ENCODE peak calls at places on chromosome 13, in four cellular contexts. F, G, V and I are unnamed samples.

GRCh38 chr13:65292488-65292901 is 1937.6 kb downstream of the PCDH9 start:
- DNase-seq in F (no peak), G (peak; percentile 46), V (peak; percentile 25), I (peak; percentile 13)

GRCh38 chr13:74210693-74211393 is 76.6 kb upstream of the KLF12 start:
- DNase-seq in F (no peak), G (peak; percentile 25), V (peak; percentile 61), I (no peak)

GRCh38 chr13:38718374-38718773 is 31.5 kb downstream of the FREM2 start:
- DNase-seq in F (no peak), G (no peak), V (no peak), I (no peak)

GRCh38 chr13:110336681-110337080 is 29.6 kb downstream of the COL4A2 start:
- DNase-seq in F (no peak), G (no peak), V (no peak), I (no peak)

GRCh38 chr13:80297094-80297493 is 43.8 kb downstream of the SPRY2 start:
- DNase-seq in F (no peak), G (no peak), V (no peak), I (peak; percentile 79)

GRCh38 chr13:98476538-98476966 is 100.4 kb downstream of the STK24 start:
- DNase-seq in F (peak; percentile 86), G (no peak), V (peak; percentile 82), I (peak; percentile 45)

GRCh38 chr13:75870397-75870801 is 234.3 kb downstream of the LMO7 start:
- DNase-seq in F (peak; percentile 58), G (peak; percentile 46), V (peak; percentile 56), I (peak; percentile 60)

GRCh38 chr13:20182231-20182846 is 10.4 kb downstream of the GJB2 start:
- DNase-seq in F (peak; percentile 53), G (peak; percentile 84), V (peak; percentile 86), I (peak; percentile 79)

GRCh38 chr13:77429320-77430142 is 102.6 kb upstream of the MYCBP2 start:
- DNase-seq in F (peak; percentile 44), G (no peak), V (peak; percentile 81), I (no peak)

GRCh38 chr13:114155923-114156883 is 22.9 kb upstream of the CFAP97D2 start:
- DNase-seq in F (no peak), G (no peak), V (no peak), I (no peak)

GRCh38 chr13:20492641-20493040 is 33.0 kb downstream of the CRYL1 start:
- DNase-seq in F (no peak), G (no peak), V (peak; percentile 73), I (peak; percentile 62)

GRCh38 chr13:76723551-76724232 is 162.5 kb downstream of the KCTD12 start:
- DNase-seq in F (no peak), G (no peak), V (peak; percentile 10), I (peak; percentile 47)

GRCh38 chr13:44293354-44293753 is 80.3 kb upstream of the SERP2 start:
- DNase-seq in F (no peak), G (no peak), V (no peak), I (no peak)

GRCh38 chr13:87042946-87043345 is 628.2 kb upstream of the SLITRK5 start:
- DNase-seq in F (no peak), G (no peak), V (peak; percentile 71), I (no peak)

GRCh38 chr13:19596960-19597361 is 35.6 kb upstream of the TPTE2 start:
- DNase-seq in F (no peak), G (no peak), V (peak; percentile 91), I (no peak)

GRCh38 chr13:40406405-40407138 is 259.9 kb downstream of the FOXO1 start:
- DNase-seq in F (no peak), G (no peak), V (peak; percentile 79), I (no peak)

GRCh38 chr13:51923983-51924539 is 62.3 kb downstream of the CCDC70 start:
- DNase-seq in F (no peak), G (peak; percentile 40), V (peak; percentile 41), I (peak; percentile 75)

GRCh38 chr13:23806874-23807522 is 82.2 kb downstream of the MIPEP start:
- DNase-seq in F (no peak), G (no peak), V (no peak), I (no peak)

GRCh38 chr13:60696602-60697001 is 299.6 kb downstream of the TDRD3 start:
- DNase-seq in F (no peak), G (no peak), V (no peak), I (peak; percentile 18)

GRCh38 chr13:97018029-97018819 is 23.9 kb upstream of the OXGR1 start:
- DNase-seq in F (peak; percentile 66), G (peak; percentile 41), V (peak; percentile 72), I (peak; percentile 75)

GRCh38 chr13:104586010-104586746 is 1520.0 kb upstream of the SLC10A2 start:
- DNase-seq in F (no peak), G (no peak), V (peak; percentile 73), I (peak; percentile 6)

GRCh38 chr13:110499621-110500281 is 61.8 kb downstream of the RAB20 start:
- DNase-seq in F (no peak), G (no peak), V (peak; percentile 80), I (no peak)

GRCh38 chr13:24654741-24655140 is 25.5 kb upstream of the ATP12A start:
- DNase-seq in F (no peak), G (no peak), V (no peak), I (no peak)

GRCh38 chr13:98664047-98664446 is 87.1 kb upstream of the STK24 start:
- DNase-seq in F (no peak), G (no peak), V (peak; percentile 77), I (no peak)

GRCh38 chr13:45133396-45134118 is 13.2 kb downstream of the GTF2F2 start:
- DNase-seq in F (no peak), G (no peak), V (no peak), I (no peak)

GRCh38 chr13:69324109-69324886 is 783.3 kb upstream of the ATXN8OS start:
- DNase-seq in F (no peak), G (peak; percentile 12), V (peak; percentile 42), I (peak; percentile 32)

GRCh38 chr13:76792680-76793334 is 93.4 kb downstream of the KCTD12 start:
- DNase-seq in F (no peak), G (no peak), V (peak; percentile 43), I (no peak)

GRCh38 chr13:113211774-113212173 is 2.4 kb downstream of the CUL4A start:
- DNase-seq in F (no peak), G (no peak), V (peak; percentile 19), I (peak; percentile 78)

GRCh38 chr13:44350775-44351504 is 22.7 kb upstream of the SERP2 start:
- DNase-seq in F (no peak), G (peak; percentile 31), V (no peak), I (peak; percentile 11)

GRCh38 chr13:112619730-112620639 is 32.0 kb upstream of the TUBGCP3 start:
- DNase-seq in F (no peak), G (no peak), V (no peak), I (peak; percentile 85)

GRCh38 chr13:27359203-27359821 is 65.1 kb upstream of the GTF3A start:
- DNase-seq in F (peak; percentile 22), G (peak; percentile 78), V (peak; percentile 75), I (peak; percentile 84)

GRCh38 chr13:28620011-28620830 is 38.7 kb upstream of the POMP start:
- DNase-seq in F (no peak), G (no peak), V (no peak), I (no peak)

GRCh38 chr13:28622286-28622685 is 36.6 kb upstream of the POMP start:
- DNase-seq in F (no peak), G (no peak), V (no peak), I (no peak)

GRCh38 chr13:28613562-28613961 is 45.4 kb upstream of the POMP start:
- DNase-seq in F (no peak), G (no peak), V (no peak), I (no peak)

GRCh38 chr13:28621439-28621838 is 37.5 kb upstream of the POMP start:
- DNase-seq in F (no peak), G (no peak), V (no peak), I (no peak)

GRCh38 chr13:28618595-28618994 is 40.3 kb upstream of the POMP start:
- DNase-seq in F (no peak), G (peak; percentile 10), V (no peak), I (no peak)
- TF ChIP-seq EZH2phosphoT487 in F (no peak), G (no peak), V (no peak), I (no peak)

GRCh38 chr13:50636007-50636704 is 207.3 kb downstream of the DLEU7 start:
- DNase-seq in F (no peak), G (no peak), V (no peak), I (peak; percentile 93)
- TF ChIP-seq EZH2phosphoT487 in F (no peak), G (no peak), V (no peak), I (no peak)

DNA sequence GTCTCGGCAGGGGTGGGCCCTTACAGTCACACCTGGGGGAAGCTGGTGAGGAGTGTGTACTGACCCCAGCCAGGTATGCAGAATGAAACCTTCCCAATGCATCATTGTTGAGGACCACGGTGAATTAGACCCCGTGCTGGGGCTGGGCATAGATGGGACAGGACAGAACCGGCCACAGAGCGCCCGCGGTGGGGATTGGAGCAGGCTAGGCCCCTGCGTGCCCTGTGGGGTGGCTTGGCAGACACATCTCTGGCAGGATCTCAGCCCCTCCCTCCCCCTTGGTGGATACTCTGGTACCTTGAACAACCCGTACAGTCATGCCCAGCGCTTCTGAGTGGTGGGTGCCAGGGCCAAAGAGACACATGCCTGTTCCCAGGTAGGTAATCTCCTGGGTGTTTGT is 200.6 kb downstream of the TEX29 start:
- DNase-seq in F (no peak), G (no peak), V (no peak), I (no peak)
- TF ChIP-seq EZH2phosphoT487 in F (no peak), G (no peak), V (no peak), I (no peak)

DNA sequence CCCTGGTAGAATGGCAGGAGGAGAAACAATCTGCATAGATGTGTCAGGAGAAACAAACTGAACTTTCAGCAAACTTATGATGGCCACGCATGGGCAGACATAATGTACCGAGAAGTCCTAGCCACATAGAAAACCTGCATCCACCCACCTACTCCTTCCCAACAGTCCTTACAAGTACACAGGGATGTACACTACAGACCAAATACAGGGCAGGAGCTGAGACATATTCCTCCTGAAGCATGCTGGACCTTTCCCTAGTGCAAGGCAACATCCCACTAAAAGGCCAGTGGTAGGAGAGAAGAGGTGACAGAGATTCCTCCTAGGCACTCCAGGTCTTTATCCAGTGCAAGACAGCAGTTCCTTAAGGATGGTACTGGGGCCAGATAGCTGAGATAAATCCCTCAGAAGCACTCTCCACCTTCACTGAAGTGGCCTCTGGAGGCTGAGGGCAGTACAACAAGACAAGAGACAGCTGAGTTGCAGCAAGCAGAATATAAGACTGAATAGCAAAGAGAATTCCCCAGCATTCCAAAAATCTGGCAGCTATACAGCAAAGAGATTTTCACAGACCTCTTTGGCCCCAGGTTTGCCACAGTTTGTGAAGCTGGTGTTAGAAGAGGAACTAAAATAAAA is 18.3 kb downstream of the VWA8 start:
- DNase-seq in F (no peak), G (no peak), V (peak; percentile 34), I (peak; percentile 73)
- TF ChIP-seq EZH2phosphoT487 in F (no peak), G (no peak), V (no peak), I (no peak)

DNA sequence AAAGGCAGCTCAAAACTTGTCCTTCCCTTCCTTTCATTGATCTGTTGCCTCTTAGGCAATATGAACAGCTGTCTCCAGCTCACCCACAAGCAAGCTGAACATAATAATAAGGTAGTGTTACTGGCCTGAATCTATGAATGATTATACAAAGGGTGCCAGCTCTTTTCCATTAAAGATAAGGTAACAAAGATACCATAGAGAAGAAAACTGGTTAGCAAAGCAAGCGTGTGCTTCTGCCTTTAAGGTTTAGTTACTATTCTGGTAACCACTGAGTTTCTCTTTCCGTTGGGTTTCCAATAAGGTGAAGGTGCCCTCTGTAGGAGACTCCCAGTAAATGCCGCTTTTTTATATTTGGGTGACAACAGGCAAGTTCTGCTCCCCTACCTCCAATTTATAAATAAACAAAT is 12.1 kb upstream of the DACH1 start:
- DNase-seq in F (peak; percentile 59), G (peak; percentile 33), V (peak; percentile 30), I (peak; percentile 81)
- TF ChIP-seq EZH2phosphoT487 in F (no peak), G (no peak), V (no peak), I (no peak)